ENCODE peak calls at places on chromosome 6, in nine cellular contexts. One of them, this sample, is unnamed.

GRCh38 chr6:88349511-88349910 is 183.4 kb upstream of the CNR1 start:
- DNase-seq in upper lobe of left lung: no peak
- DNase-seq in fibroblast of gingiva: peak
- DNase-seq in activated effector memory CD4-positive, alpha-beta T cell treated with anti-CD3 and anti-CD28 coated beads, Interleukin-2, amount 50 U/mL, for 16 hours: no peak
- DNase-seq in activated gamma-delta T cell treated with Interleukin-2 at 50 U/mL for 16 hours: no peak
- DNase-seq in M059J: peak
- DNase-seq in breast epithelium: no peak
- DNase-seq in ELF-1: no peak
- DNase-seq in neural progenitor cell: no peak
- DNase-seq in this sample: peak

GRCh38 chr6:132520953-132521352 is 8.0 kb upstream of the STX7 start:
- DNase-seq in upper lobe of left lung: no peak
- DNase-seq in fibroblast of gingiva: no peak
- DNase-seq in activated effector memory CD4-positive, alpha-beta T cell treated with anti-CD3 and anti-CD28 coated beads, Interleukin-2, amount 50 U/mL, for 16 hours: no peak
- DNase-seq in activated gamma-delta T cell treated with Interleukin-2 at 50 U/mL for 16 hours: no peak
- DNase-seq in M059J: peak
- DNase-seq in breast epithelium: no peak
- DNase-seq in ELF-1: no peak
- DNase-seq in neural progenitor cell: no peak
- DNase-seq in this sample: peak

GRCh38 chr6:97947841-97948240 is 664.8 kb upstream of the MMS22L start:
- DNase-seq in upper lobe of left lung: no peak
- DNase-seq in fibroblast of gingiva: no peak
- DNase-seq in activated effector memory CD4-positive, alpha-beta T cell treated with anti-CD3 and anti-CD28 coated beads, Interleukin-2, amount 50 U/mL, for 16 hours: no peak
- DNase-seq in activated gamma-delta T cell treated with Interleukin-2 at 50 U/mL for 16 hours: no peak
- DNase-seq in M059J: peak
- DNase-seq in breast epithelium: peak
- DNase-seq in ELF-1: no peak
- DNase-seq in neural progenitor cell: no peak
- DNase-seq in this sample: peak

GRCh38 chr6:117494694-117495318 is 12.3 kb downstream of the DCBLD1 start:
- DNase-seq in upper lobe of left lung: no peak
- DNase-seq in fibroblast of gingiva: peak
- DNase-seq in activated effector memory CD4-positive, alpha-beta T cell treated with anti-CD3 and anti-CD28 coated beads, Interleukin-2, amount 50 U/mL, for 16 hours: no peak
- DNase-seq in activated gamma-delta T cell treated with Interleukin-2 at 50 U/mL for 16 hours: no peak
- DNase-seq in M059J: no peak
- DNase-seq in breast epithelium: no peak
- DNase-seq in ELF-1: no peak
- DNase-seq in neural progenitor cell: no peak
- DNase-seq in this sample: no peak

GRCh38 chr6:23245559-23245958 is 676.2 kb downstream of the HDGFL1 start:
- DNase-seq in upper lobe of left lung: no peak
- DNase-seq in fibroblast of gingiva: peak
- DNase-seq in activated effector memory CD4-positive, alpha-beta T cell treated with anti-CD3 and anti-CD28 coated beads, Interleukin-2, amount 50 U/mL, for 16 hours: no peak
- DNase-seq in activated gamma-delta T cell treated with Interleukin-2 at 50 U/mL for 16 hours: no peak
- DNase-seq in M059J: no peak
- DNase-seq in breast epithelium: no peak
- DNase-seq in ELF-1: no peak
- DNase-seq in neural progenitor cell: no peak
- DNase-seq in this sample: peak

GRCh38 chr6:160507420-160507819 is 156.7 kb downstream of the LPA start:
- DNase-seq in upper lobe of left lung: no peak
- DNase-seq in fibroblast of gingiva: no peak
- DNase-seq in activated effector memory CD4-positive, alpha-beta T cell treated with anti-CD3 and anti-CD28 coated beads, Interleukin-2, amount 50 U/mL, for 16 hours: no peak
- DNase-seq in activated gamma-delta T cell treated with Interleukin-2 at 50 U/mL for 16 hours: no peak
- DNase-seq in M059J: no peak
- DNase-seq in breast epithelium: no peak
- DNase-seq in ELF-1: no peak
- DNase-seq in neural progenitor cell: no peak
- DNase-seq in this sample: no peak

GRCh38 chr6:167543602-167544506 is 219.0 kb downstream of the TTLL2 start:
- DNase-seq in upper lobe of left lung: no peak
- DNase-seq in fibroblast of gingiva: peak
- DNase-seq in activated effector memory CD4-positive, alpha-beta T cell treated with anti-CD3 and anti-CD28 coated beads, Interleukin-2, amount 50 U/mL, for 16 hours: no peak
- DNase-seq in activated gamma-delta T cell treated with Interleukin-2 at 50 U/mL for 16 hours: no peak
- DNase-seq in M059J: no peak
- DNase-seq in breast epithelium: no peak
- DNase-seq in ELF-1: no peak
- DNase-seq in neural progenitor cell: no peak
- DNase-seq in this sample: peak

GRCh38 chr6:117601811-117602150 is 530 bp downstream of the GOPC start:
- DNase-seq in upper lobe of left lung: no peak
- DNase-seq in fibroblast of gingiva: no peak
- DNase-seq in activated effector memory CD4-positive, alpha-beta T cell treated with anti-CD3 and anti-CD28 coated beads, Interleukin-2, amount 50 U/mL, for 16 hours: no peak
- DNase-seq in activated gamma-delta T cell treated with Interleukin-2 at 50 U/mL for 16 hours: peak
- DNase-seq in M059J: peak
- DNase-seq in breast epithelium: no peak
- DNase-seq in ELF-1: no peak
- DNase-seq in neural progenitor cell: no peak
- DNase-seq in this sample: no peak

GRCh38 chr6:161422710-161423109 is 148.8 kb upstream of the AGPAT4 start:
- DNase-seq in upper lobe of left lung: no peak
- DNase-seq in fibroblast of gingiva: peak
- DNase-seq in activated effector memory CD4-positive, alpha-beta T cell treated with anti-CD3 and anti-CD28 coated beads, Interleukin-2, amount 50 U/mL, for 16 hours: no peak
- DNase-seq in activated gamma-delta T cell treated with Interleukin-2 at 50 U/mL for 16 hours: no peak
- DNase-seq in M059J: peak
- DNase-seq in breast epithelium: no peak
- DNase-seq in ELF-1: no peak
- DNase-seq in neural progenitor cell: no peak
- DNase-seq in this sample: no peak

GRCh38 chr6:37168809-37169457 is 1.0 kb upstream of the PIM1 start:
- DNase-seq in upper lobe of left lung: no peak
- DNase-seq in fibroblast of gingiva: no peak
- DNase-seq in activated effector memory CD4-positive, alpha-beta T cell treated with anti-CD3 and anti-CD28 coated beads, Interleukin-2, amount 50 U/mL, for 16 hours: peak
- DNase-seq in activated gamma-delta T cell treated with Interleukin-2 at 50 U/mL for 16 hours: no peak
- DNase-seq in M059J: peak
- DNase-seq in breast epithelium: no peak
- DNase-seq in ELF-1: no peak
- DNase-seq in neural progenitor cell: no peak
- DNase-seq in this sample: no peak

GRCh38 chr6:35370124-35370741 is 27.9 kb downstream of the PPARD start:
- DNase-seq in upper lobe of left lung: no peak
- DNase-seq in fibroblast of gingiva: peak
- DNase-seq in activated effector memory CD4-positive, alpha-beta T cell treated with anti-CD3 and anti-CD28 coated beads, Interleukin-2, amount 50 U/mL, for 16 hours: peak
- DNase-seq in activated gamma-delta T cell treated with Interleukin-2 at 50 U/mL for 16 hours: peak
- DNase-seq in M059J: peak
- DNase-seq in breast epithelium: peak
- DNase-seq in ELF-1: no peak
- DNase-seq in neural progenitor cell: no peak
- DNase-seq in this sample: peak